ENCODE peak calls at places on chromosomes 4 and X, in ten cellular contexts. One of them, this sample, is unnamed.
A peak's percentile ranks its signal among the peaks of the same experiment; 100 is the strongest.

GRCh38 chrX:23333842-23334535 is 660 bp upstream of the PTCHD1 start:
- DNase-seq in A549: no peak
- DNase-seq in GM10248: no peak
- DNase-seq in GOT3: no peak
- DNase-seq in GF-D8: no peak
- DNase-seq in anterior cingulate cortex: peak; percentile 22
- DNase-seq in GM06990: peak; percentile 3
- DNase-seq in fibroblast of the aortic adventitia: no peak
- DNase-seq in transverse colon: peak; percentile 17
- DNase-seq in ureter: peak; percentile 44
- DNase-seq in this sample: no peak

GRCh38 chr4:108433832-108434231 is 186.5 kb upstream of the RPL34 start:
- DNase-seq in A549: no peak
- DNase-seq in GM10248: no peak
- DNase-seq in GOT3: no peak
- DNase-seq in GF-D8: no peak
- DNase-seq in anterior cingulate cortex: no peak
- DNase-seq in GM06990: no peak
- DNase-seq in fibroblast of the aortic adventitia: peak; percentile 69
- DNase-seq in transverse colon: no peak
- DNase-seq in ureter: no peak
- DNase-seq in this sample: no peak

GRCh38 chrX:71616672-71617529 is 1.4 kb downstream of the CXCR3 start:
- DNase-seq in A549: no peak
- DNase-seq in GM10248: no peak
- DNase-seq in GOT3: no peak
- DNase-seq in GF-D8: no peak
- DNase-seq in anterior cingulate cortex: no peak
- DNase-seq in GM06990: no peak
- DNase-seq in fibroblast of the aortic adventitia: no peak
- DNase-seq in transverse colon: peak; percentile 81
- DNase-seq in ureter: no peak
- DNase-seq in this sample: no peak

GRCh38 chr4:8319731-8320385 is 50.3 kb downstream of the HTRA3 start:
- DNase-seq in A549: no peak
- DNase-seq in GM10248: no peak
- DNase-seq in GOT3: no peak
- DNase-seq in GF-D8: no peak
- DNase-seq in anterior cingulate cortex: no peak
- DNase-seq in GM06990: no peak
- DNase-seq in fibroblast of the aortic adventitia: peak; percentile 77
- DNase-seq in transverse colon: peak; percentile 25
- DNase-seq in ureter: peak; percentile 84
- DNase-seq in this sample: peak; percentile 53

GRCh38 chr4:11889099-11889498 is 460.4 kb upstream of the HS3ST1 start:
- DNase-seq in A549: no peak
- DNase-seq in GM10248: no peak
- DNase-seq in GOT3: no peak
- DNase-seq in GF-D8: no peak
- DNase-seq in anterior cingulate cortex: no peak
- DNase-seq in GM06990: no peak
- DNase-seq in fibroblast of the aortic adventitia: no peak
- DNase-seq in transverse colon: no peak
- DNase-seq in ureter: no peak
- DNase-seq in this sample: no peak

GRCh38 chr4:101597204-101597603 is 193.3 kb upstream of the BANK1 start:
- DNase-seq in A549: no peak
- DNase-seq in GM10248: peak; percentile 7
- DNase-seq in GOT3: no peak
- DNase-seq in GF-D8: no peak
- DNase-seq in anterior cingulate cortex: no peak
- DNase-seq in GM06990: no peak
- DNase-seq in fibroblast of the aortic adventitia: no peak
- DNase-seq in transverse colon: no peak
- DNase-seq in ureter: no peak
- DNase-seq in this sample: no peak

GRCh38 chr4:73852771-73853170 is 325 bp upstream of the PF4V1 start:
- DNase-seq in A549: no peak
- DNase-seq in GM10248: no peak
- DNase-seq in GOT3: no peak
- DNase-seq in GF-D8: no peak
- DNase-seq in anterior cingulate cortex: no peak
- DNase-seq in GM06990: no peak
- DNase-seq in fibroblast of the aortic adventitia: no peak
- DNase-seq in transverse colon: no peak
- DNase-seq in ureter: no peak
- DNase-seq in this sample: no peak

GRCh38 chrX:40603446-40603845 is 19.8 kb upstream of the MPC1L start:
- DNase-seq in A549: no peak
- DNase-seq in GM10248: no peak
- DNase-seq in GOT3: no peak
- DNase-seq in GF-D8: no peak
- DNase-seq in anterior cingulate cortex: no peak
- DNase-seq in GM06990: no peak
- DNase-seq in fibroblast of the aortic adventitia: no peak
- DNase-seq in transverse colon: no peak
- DNase-seq in ureter: no peak
- DNase-seq in this sample: no peak

This sample was measured in aorta.